ENCODE peak calls at places on chromosomes 3 and 15, in four cellular contexts. C, F, A and P are unnamed samples. For H3K36me3, the result is how much of the 10 kb centered on the place peaks cover.

GRCh38 chr15:88388702-88389101 is 78.5 kb downstream of the MRPL46 start:
- DNase-seq in C (no peak), F (no peak), A (no peak), P (no peak)

GRCh38 chr3:23811117-23811487 is 5.3 kb downstream of the UBE2E1 start:
- DNase-seq in C (no peak), F (no peak), A (no peak), P (no peak)

GRCh38 chr3:52146189-52146588 is 8.0 kb downstream of the POC1A start:
- DNase-seq in C (no peak), F (no peak), A (no peak), P (no peak)

GRCh38 chr3:129122697-129123055 is 1.1 kb upstream of the RAB43 start:
- DNase-seq in C (peak), F (peak), A (no peak), P (no peak)

GRCh38 chr3:39254806-39255449 is 24.9 kb downstream of the CX3CR1 start:
- DNase-seq in C (peak), F (peak), A (no peak), P (peak)

GRCh38 chr3:186935133-186935532 is 4.8 kb downstream of the ST6GAL1 start:
- DNase-seq in C (no peak), F (no peak), A (no peak), P (no peak)

GRCh38 chr3:9430733-9431132 is 33.3 kb downstream of the SETD5 start:
- DNase-seq in C (no peak), F (no peak), A (no peak), P (no peak)

GRCh38 chr3:96706517-96706916 is 107.9 kb upstream of the EPHA6 start:
- DNase-seq in C (no peak), F (no peak), A (no peak), P (no peak)

GRCh38 chr3:185582871-185583270 is 3.2 kb upstream of the SENP2 start:
- DNase-seq in C (no peak), F (no peak), A (no peak), P (no peak)

GRCh38 chr3:78645628-78646310 is 1122.0 kb downstream of the ROBO1 start:
- DNase-seq in C (peak), F (peak), A (peak), P (peak)

GRCh38 chr3:4772171-4772804 is 206.9 kb upstream of the BHLHE40 start:
- DNase-seq in C (peak), F (peak), A (no peak), P (peak)

GRCh38 chr3:158908187-158908762 is 106.4 kb downstream of the MFSD1 start:
- DNase-seq in C (peak), F (no peak), A (no peak), P (no peak)

GRCh38 chr15:89822951-89823701 is 8.5 kb upstream of the ANPEP start:
- DNase-seq in C (peak), F (no peak), A (no peak), P (peak)

GRCh38 chr15:58267026-58267425 is 128.8 kb downstream of the AQP9 start:
- DNase-seq in C (no peak), F (no peak), A (no peak), P (no peak)

GRCh38 chr15:44698651-44699050 is 12.5 kb downstream of the PATL2 start:
- DNase-seq in C (no peak), F (no peak), A (no peak), P (no peak)

GRCh38 chr3:139529624-139530023 is 9.9 kb downstream of the RBP1 start:
- DNase-seq in C (no peak), F (no peak), A (no peak), P (no peak)

GRCh38 chr15:83378921-83379561 is 68.1 kb upstream of the SH3GL3 start:
- DNase-seq in C (no peak), F (no peak), A (no peak), P (no peak)

GRCh38 chr3:52527039-52527731 is 6.5 kb downstream of the NT5DC2 start:
- DNase-seq in C (no peak), F (peak), A (no peak), P (peak)

GRCh38 chr3:191303596-191303995 is 25.6 kb upstream of the CCDC50 start:
- DNase-seq in C (no peak), F (peak), A (no peak), P (no peak)

GRCh38 chr3:108180214-108180613 is 42.0 kb downstream of the IFT57 start:
- DNase-seq in C (peak), F (peak), A (no peak), P (peak)

GRCh38 chr15:70596354-70597055 is 166.9 kb downstream of the UACA start:
- DNase-seq in C (peak), F (peak), A (no peak), P (peak)

GRCh38 chr3:64896173-64896925 is 208.5 kb upstream of the ADAMTS9 start:
- DNase-seq in C (no peak), F (no peak), A (no peak), P (no peak)

GRCh38 chr3:152302521-152303021 is 33.8 kb downstream of the MBNL1 start:
- DNase-seq in C (peak), F (peak), A (no peak), P (peak)

GRCh38 chr3:134445095-134445494 is 40.7 kb downstream of the ANAPC13 start:
- DNase-seq in C (no peak), F (no peak), A (no peak), P (no peak)

GRCh38 chr3:162193148-162193547 is 696.5 kb downstream of the OTOL1 start:
- DNase-seq in C (no peak), F (no peak), A (no peak), P (no peak)

GRCh38 chr3:87375231-87375682 is 98.9 kb upstream of the POU1F1 start:
- DNase-seq in C (no peak), F (no peak), A (no peak), P (no peak)

GRCh38 chr15:43095708-43096347 is 10.0 kb downstream of the UBR1 start:
- DNase-seq in C (peak), F (peak), A (no peak), P (peak)

GRCh38 chr3:48548731-48549705 is 7.6 kb downstream of the PFKFB4 start:
- DNase-seq in C (peak), F (peak), A (peak), P (peak)

GRCh38 chr15:75584121-75584520 is 5.0 kb upstream of the PTPN9 start:
- DNase-seq in C (peak), F (no peak), A (no peak), P (peak)

GRCh38 chr3:108103040-108103751 is 12.4 kb upstream of the CD47 start:
- DNase-seq in C (no peak), F (no peak), A (no peak), P (no peak)

GRCh38 chr3:158420654-158421396 is 150.2 kb upstream of the MLF1 start:
- DNase-seq in C (peak), F (peak), A (no peak), P (peak)

GRCh38 chr3:126450219-126450618 is 25.5 kb downstream of the ZXDC start:
- DNase-seq in C (no peak), F (no peak), A (no peak), P (no peak)

GRCh38 chr3:105365536-105366301 is 990 bp upstream of the ALCAM start:
- DNase-seq in C (peak), F (peak), A (no peak), P (peak)

GRCh38 chr3:97138914-97139541 is 324.6 kb downstream of the EPHA6 start:
- DNase-seq in C (no peak), F (no peak), A (peak), P (no peak)

GRCh38 chr15:62306851-62307504 is 141.9 kb upstream of the C2CD4B start:
- DNase-seq in C (peak), F (peak), A (peak), P (peak)

GRCh38 chr15:98763179-98763578 is 114.8 kb downstream of the IGF1R start:
- DNase-seq in C (no peak), F (no peak), A (no peak), P (no peak)

DNA sequence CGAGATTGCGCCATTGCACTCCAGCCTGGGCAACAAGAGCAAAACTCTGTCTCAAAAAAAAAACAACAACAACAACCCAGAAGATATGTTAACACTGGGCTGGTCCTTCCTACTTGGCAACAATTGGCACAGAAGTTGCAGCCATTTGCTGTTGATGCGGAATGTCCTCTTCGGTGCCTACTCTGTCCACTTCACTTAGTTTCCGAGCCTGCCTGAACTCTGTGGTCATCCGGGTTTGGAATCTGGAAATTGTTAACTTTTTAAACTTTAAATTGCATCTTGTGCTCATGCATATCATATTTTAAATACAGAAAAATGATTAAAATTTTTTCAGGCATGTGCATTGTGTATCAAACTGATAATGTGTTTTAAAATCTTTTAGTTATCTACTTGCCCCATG is 81.5 kb downstream of the FNDC3B start:
- DNase-seq in C (no peak), F (no peak), A (no peak), P (no peak)
- H3K36me3 ChIP-seq in C (half or more), F (half or more), A (half or more), P (under half)

GRCh38 chr15:79969175-79969574 is 1.8 kb downstream of the BCL2A1 start:
- DNase-seq in C (no peak), F (no peak), A (no peak), P (no peak)

GRCh38 chr15:79973445-79974180 is 2.6 kb upstream of the BCL2A1 start:
- DNase-seq in C (no peak), F (no peak), A (no peak), P (no peak)

GRCh38 chr15:79967331-79968182 is 3.4 kb downstream of the BCL2A1 start:
- DNase-seq in C (no peak), F (no peak), A (no peak), P (no peak)

GRCh38 chr15:79972861-79973260 is 1.9 kb upstream of the BCL2A1 start:
- DNase-seq in C (no peak), F (no peak), A (no peak), P (no peak)

GRCh38 chr15:79970921-79971434 is at the start of gene BCL2A1:
- DNase-seq in C (peak), F (no peak), A (no peak), P (peak)
- H3K9ac ChIP-seq in C (peak), F (peak), A (no peak), P (no peak)

GRCh38 chr15:50067254-50067653 is 51.8 kb downstream of the ATP8B4 start:
- DNase-seq in C (no peak), F (no peak), A (no peak), P (no peak)
- H3K36me3 ChIP-seq in C (under half), F (under half), A (under half), P (under half)

GRCh38 chr3:169664034-169664820 is 715 bp upstream of the MECOM start:
- DNase-seq in C (no peak), F (no peak), A (no peak), P (no peak)

GRCh38 chr3:169660709-169661566 is 2.6 kb downstream of the MECOM start:
- DNase-seq in C (peak), F (peak), A (no peak), P (peak)

GRCh38 chr3:169659858-169660614 is 3.5 kb downstream of the MECOM start:
- DNase-seq in C (no peak), F (no peak), A (no peak), P (no peak)

GRCh38 chr3:169662215-169663070 is 1.1 kb downstream of the MECOM start:
- DNase-seq in C (peak), F (peak), A (no peak), P (peak)

GRCh38 chr3:169661567-169662214 is 1.8 kb downstream of the MECOM start:
- DNase-seq in C (peak), F (peak), A (no peak), P (peak)
- H3K9ac ChIP-seq in C (no peak), F (peak), A (peak), P (peak)

GRCh38 chr15:64688770-64689169 is 86.6 kb downstream of the RBPMS2 start:
- DNase-seq in C (no peak), F (no peak), A (no peak), P (no peak)
- H3K36me3 ChIP-seq in C (under half), F (half or more), A (half or more), P (under half)

DNA sequence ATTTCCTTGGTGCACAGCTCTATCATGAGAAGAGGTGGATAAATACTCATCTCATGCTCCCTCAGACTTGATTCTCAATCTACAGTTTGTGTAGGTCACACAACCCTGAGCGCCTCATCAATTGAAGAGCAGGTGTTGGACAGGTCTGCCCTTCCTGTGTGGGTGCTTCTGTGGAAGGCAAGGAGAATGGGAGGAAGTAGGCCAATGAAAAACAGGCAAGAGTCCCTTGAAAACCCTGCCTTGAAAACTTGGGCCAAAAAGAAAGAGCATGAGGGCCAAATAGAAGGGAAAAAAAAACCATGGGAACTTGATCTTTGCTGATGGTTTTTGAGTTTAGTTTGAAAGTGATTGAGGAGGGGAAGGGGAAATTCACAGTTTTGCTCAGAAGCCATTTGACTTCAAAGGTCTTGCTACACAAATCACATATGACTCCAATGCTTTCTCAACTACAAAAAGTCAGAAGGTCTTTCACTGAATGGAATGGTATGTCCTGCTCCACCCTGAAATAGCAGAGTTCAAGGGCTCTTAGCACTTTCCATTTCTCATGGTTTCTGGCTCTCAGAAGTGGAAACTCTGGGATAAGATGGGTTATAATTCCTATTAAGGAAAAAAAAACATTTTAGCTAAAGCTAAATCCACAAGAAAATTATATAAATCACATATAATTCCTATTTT is 37.2 kb upstream of the TM4SF1 start:
- DNase-seq in C (peak), F (peak), A (no peak), P (peak)
- H3K9ac ChIP-seq in C (no peak), F (no peak), A (no peak), P (no peak)

GRCh38 chr3:172369590-172370259 is 78.5 kb downstream of the GHSR start:
- DNase-seq in C (no peak), F (no peak), A (no peak), P (no peak)

GRCh38 chr3:172364374-172365027 is 83.8 kb downstream of the GHSR start:
- DNase-seq in C (no peak), F (no peak), A (no peak), P (no peak)

GRCh38 chr3:172370434-172370833 is 77.8 kb downstream of the GHSR start:
- DNase-seq in C (no peak), F (no peak), A (no peak), P (no peak)

GRCh38 chr3:172365028-172365567 is 83.2 kb downstream of the GHSR start:
- DNase-seq in C (no peak), F (no peak), A (peak), P (no peak)

DNA sequence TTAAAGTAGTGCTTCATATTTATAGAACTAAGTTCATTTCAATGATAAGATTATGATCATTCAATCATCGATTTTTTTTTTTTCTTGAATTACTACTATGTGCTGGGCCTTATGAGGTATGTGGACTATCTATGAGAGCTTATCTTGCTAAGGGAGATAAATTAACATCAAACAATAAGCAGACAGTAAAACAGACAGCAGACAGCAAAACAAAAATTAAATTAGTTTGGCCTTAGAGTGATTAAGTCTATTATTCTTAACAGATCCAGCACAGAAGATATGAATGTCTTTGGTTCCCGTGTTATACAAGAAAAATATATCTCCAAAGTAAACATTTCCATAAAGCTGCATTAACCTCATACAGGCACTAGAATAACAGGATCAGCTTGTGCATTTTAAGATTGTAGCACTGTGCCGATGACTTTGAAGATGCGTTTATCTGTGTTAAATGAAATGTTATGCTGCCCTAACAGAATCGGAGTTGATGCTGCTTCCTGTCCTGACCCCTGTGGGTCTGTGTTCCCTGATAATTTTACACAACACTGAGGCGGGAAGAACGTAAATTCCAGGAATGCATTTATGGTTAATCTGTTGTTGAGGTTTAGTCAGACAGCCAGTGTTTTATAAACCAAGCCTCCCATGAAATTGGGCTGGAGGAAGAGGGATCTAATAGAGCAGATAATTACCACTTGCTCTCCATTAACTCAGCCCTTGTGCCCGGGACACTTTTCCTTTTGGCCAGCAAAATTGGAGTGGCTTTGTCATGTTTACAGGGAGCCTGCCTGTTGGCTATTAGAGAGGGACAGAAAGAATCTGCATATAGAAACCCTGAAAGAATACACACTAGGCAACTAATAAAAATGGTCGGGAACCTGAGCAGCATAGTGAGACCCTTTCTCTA is 80.8 kb downstream of the GHSR start:
- DNase-seq in C (no peak), F (peak), A (no peak), P (peak)
- H3K36me3 ChIP-seq in C (half or more), F (half or more), A (under half), P (under half)

DNA sequence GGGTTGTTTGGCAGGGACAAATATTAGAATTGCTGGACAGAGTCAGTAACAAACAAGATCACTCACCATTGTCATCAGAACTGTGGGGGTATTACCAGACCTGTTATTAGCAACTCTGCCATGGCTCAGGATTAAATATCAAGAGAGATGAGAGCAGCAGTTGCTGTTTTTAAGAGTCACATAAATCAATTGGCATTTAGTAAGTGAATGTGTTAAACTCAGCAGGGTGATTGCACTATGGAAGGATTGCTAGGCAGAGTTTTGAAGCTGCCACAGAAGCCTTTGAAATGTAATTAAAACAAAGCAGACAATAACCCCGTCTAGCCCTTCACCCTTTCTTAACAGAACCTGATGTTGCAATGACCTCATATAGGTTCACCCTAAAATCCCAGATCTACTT is 238.8 kb downstream of the GAP43 start:
- DNase-seq in C (no peak), F (no peak), A (no peak), P (no peak)
- H3K9ac ChIP-seq in C (no peak), F (no peak), A (no peak), P (no peak)